ENCODE peak calls at places on chromosomes 6 and 20, in eight cellular contexts. W, G, S, F, I, J, K and P are unnamed samples.

GRCh38 chr20:62227977-62228958 is 8.2 kb upstream of the HRH3 start:
- DNase-seq in J (no peak), W (no peak), G (no peak), K (no peak), S (no peak), F (no peak), I (no peak), P (no peak)

GRCh38 chr6:53815381-53816119 is 20.7 kb downstream of the LRRC1 start:
- DNase-seq in S (no peak), F (no peak), K (peak), W (peak), G (no peak), I (no peak), J (no peak), P (no peak)

GRCh38 chr6:25024821-25025220 is 89.1 kb upstream of the RIPOR2 start:
- DNase-seq in K (no peak), W (no peak), I (no peak), S (no peak), G (no peak), J (no peak), F (no peak), P (no peak)

GRCh38 chr20:56414842-56415765 is 3.0 kb downstream of the CASS4 start:
- DNase-seq in S (peak), F (no peak), G (no peak), J (no peak), K (no peak), I (no peak), W (peak), P (no peak)

GRCh38 chr6:166167801-166168615 is at the start of gene TBXT:
- DNase-seq in I (no peak), F (peak), K (no peak), S (no peak), J (no peak), W (no peak), G (no peak), P (no peak)

GRCh38 chr20:59122377-59122932 is 41.2 kb upstream of the ZNF831 start:
- DNase-seq in I (no peak), K (no peak), F (no peak), G (no peak), W (no peak), J (no peak), S (no peak), P (no peak)

GRCh38 chr6:158324136-158324535 is 11.9 kb downstream of the TULP4 start:
- DNase-seq in S (no peak), J (no peak), K (peak), G (no peak), I (no peak), W (peak), F (no peak), P (no peak)

GRCh38 chr20:11035211-11035610 is 361.4 kb upstream of the JAG1 start:
- DNase-seq in S (no peak), I (no peak), J (no peak), F (no peak), W (peak), G (no peak), K (peak), P (no peak)

GRCh38 chr6:118719351-118720124 is 68.1 kb upstream of the CEP85L start:
- DNase-seq in I (no peak), J (no peak), S (no peak), W (no peak), F (peak), K (no peak), G (no peak), P (no peak)

GRCh38 chr20:32190608-32191415 is 16.7 kb downstream of the PLAGL2 start:
- DNase-seq in S (no peak), F (no peak), J (no peak), I (no peak), G (no peak), W (no peak), K (no peak), P (no peak)

GRCh38 chr6:4889701-4890100 is 113.5 kb downstream of the CDYL start:
- DNase-seq in W (no peak), J (no peak), S (no peak), K (no peak), I (no peak), F (no peak), G (no peak), P (no peak)

GRCh38 chr20:36468149-36469000 is 72.9 kb upstream of the MYL9 start:
- DNase-seq in S (no peak), K (no peak), F (no peak), W (no peak), J (no peak), I (peak), G (no peak), P (no peak)

GRCh38 chr6:43865947-43866346 is 95.9 kb downstream of the VEGFA start:
- DNase-seq in S (no peak), G (no peak), F (no peak), K (no peak), W (peak), J (no peak), I (no peak), P (no peak)

GRCh38 chr6:89356644-89357043 is 4.1 kb upstream of the UBE2J1 start:
- DNase-seq in J (no peak), G (no peak), W (no peak), S (no peak), I (no peak), K (no peak), F (peak), P (no peak)

GRCh38 chr6:105179244-105180065 is at the start of gene POPDC3:
- DNase-seq in S (no peak), F (peak), K (peak), I (peak), W (peak), G (no peak), J (no peak), P (no peak)